ENCODE peak calls at places on chromosomes 1 and 21, in five cellular contexts. P, T, H, N and W are unnamed samples.

GRCh38 chr21:35614412-35614901 is 445.9 kb downstream of the SETD4 start:
- DNase-seq in N (peak; percentile 37), T (no peak), H (no peak), P (no peak), W (no peak)

GRCh38 chr21:15631342-15631741 is 98.4 kb upstream of the USP25 start:
- DNase-seq in P (no peak), N (peak; percentile 38), H (peak; percentile 86), T (no peak), W (no peak)

GRCh38 chr1:173920868-173921267 is 3.7 kb upstream of the SERPINC1 start:
- DNase-seq in P (no peak), T (no peak), H (no peak), N (no peak), W (no peak)

GRCh38 chr1:161230762-161231161 is 4.9 kb downstream of the TOMM40L start:
- DNase-seq in H (no peak), P (no peak), T (no peak), N (no peak), W (no peak)

GRCh38 chr1:215599418-215599817 is 32.3 kb downstream of the KCTD3 start:
- DNase-seq in H (no peak), N (no peak), P (no peak), T (no peak), W (no peak)

GRCh38 chr21:27149034-27149433 is 182.1 kb upstream of the ADAMTS5 start:
- DNase-seq in N (no peak), H (peak; percentile 60), P (no peak), T (no peak), W (no peak)

GRCh38 chr1:43272576-43273571 is 3.1 kb downstream of the TMEM125 start:
- DNase-seq in H (no peak), P (peak; percentile 49), T (no peak), N (no peak), W (no peak)

GRCh38 chr1:201904579-201904978 is 15.9 kb downstream of the SHISA4 start:
- DNase-seq in T (no peak), N (peak; percentile 81), H (peak; percentile 73), P (no peak), W (no peak)

GRCh38 chr1:227905573-227906487 is 41.9 kb downstream of the WNT9A start:
- DNase-seq in N (no peak), T (peak; percentile 10), H (no peak), P (no peak), W (no peak)

GRCh38 chr1:206470692-206471414 is 577 bp downstream of the IKBKE start:
- DNase-seq in P (peak; percentile 66), T (no peak), N (peak; percentile 72), H (no peak), W (no peak)

DNA sequence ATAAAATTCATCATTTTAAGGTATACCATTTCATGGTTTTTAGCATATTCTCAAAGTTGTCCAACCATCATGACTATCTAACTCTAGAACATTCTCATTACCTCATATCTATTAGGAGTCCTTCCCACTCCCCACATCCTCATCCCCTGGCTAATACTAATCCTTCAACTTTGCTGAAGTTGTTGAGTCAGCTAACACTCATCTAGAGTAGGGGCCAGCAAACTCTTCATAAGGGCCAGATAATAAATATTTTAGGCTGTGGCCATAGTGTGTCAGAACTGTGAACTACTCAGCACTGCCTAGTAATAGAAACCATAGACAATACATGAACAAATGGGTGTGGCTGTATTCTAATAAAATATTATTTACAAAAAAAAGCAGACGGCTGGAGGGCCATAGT is 43.0 kb downstream of the TOR3A start:
- DNase-seq in P (no peak), H (no peak), N (no peak), T (no peak), W (no peak)
- TF ChIP-seq CTCF in P (no peak), H (no peak), N (no peak), T (no peak), W (no peak)

GRCh38 chr1:6168947-6169586 is 11.1 kb downstream of the CHD5 start:
- DNase-seq in N (no peak), T (no peak), H (no peak), P (no peak), W (no peak)
- H3K4me3 ChIP-seq in N (no peak overlapping the region), T (no peak overlapping the region), H (no peak overlapping the region), P (no peak overlapping the region), W (no peak overlapping the region)

GRCh38 chr1:200039849-200040479 is 12.5 kb downstream of the NR5A2 start:
- DNase-seq in H (no peak), P (no peak), N (peak; percentile 52), T (no peak), W (no peak)
- H3K27me3 ChIP-seq in H (peaks cover 65% of the 10 kb centered on the region), P (peaks cover 98% of the 10 kb centered on the region), N (peaks cover 98% of the 10 kb centered on the region), T (peaks cover 100% of the 10 kb centered on the region), W (peaks cover 11% of the 10 kb centered on the region)

DNA sequence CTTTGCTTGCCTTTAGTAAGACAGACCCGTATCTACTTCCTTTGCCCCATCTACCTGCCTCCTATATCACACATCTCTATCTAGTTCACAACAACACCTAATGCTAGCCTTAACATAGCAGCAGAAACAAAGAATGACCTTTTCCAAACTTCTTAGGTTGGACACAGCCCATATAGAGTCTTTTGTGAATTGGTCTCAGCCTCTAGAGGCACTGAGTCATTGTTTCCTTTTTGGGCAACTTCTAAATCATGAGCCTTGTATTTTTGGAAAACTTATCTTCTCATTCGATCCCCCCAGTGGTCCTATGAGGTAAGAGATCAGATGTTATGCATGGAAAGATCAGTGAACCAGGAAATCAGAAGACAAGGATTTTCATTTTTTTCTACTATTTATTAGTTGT is 679.4 kb upstream of the USP24 start:
- DNase-seq in T (no peak), P (no peak), N (peak; percentile 4), H (no peak), W (no peak)
- TF ChIP-seq CTCF in T (no peak), P (no peak), N (no peak), H (no peak), W (no peak)

GRCh38 chr21:42347601-42348327 is 3.0 kb downstream of the TFF2 start:
- DNase-seq in H (no peak), T (no peak), P (peak; percentile 35), N (no peak), W (no peak)
- H3K4me3 ChIP-seq in H (no peak overlapping the region), T (no peak overlapping the region), P (no peak overlapping the region), N (no peak overlapping the region), W (no peak overlapping the region)

GRCh38 chr1:110556471-110556807 is 37.5 kb upstream of the KCNA10 start:
- DNase-seq in N (no peak), P (no peak), H (no peak), T (peak; percentile 23), W (no peak)
- H3K27me3 ChIP-seq in N (peaks cover 20% of the 10 kb centered on the region), P (peaks cover 18% of the 10 kb centered on the region), H (peaks cover 17% of the 10 kb centered on the region), T (peaks cover 37% of the 10 kb centered on the region), W (peaks cover 3% of the 10 kb centered on the region)

GRCh38 chr1:188778578-188778977 is 1699.1 kb downstream of the BRINP3 start:
- DNase-seq in N (peak; percentile 53), T (no peak), P (no peak), H (no peak), W (no peak)

DNA sequence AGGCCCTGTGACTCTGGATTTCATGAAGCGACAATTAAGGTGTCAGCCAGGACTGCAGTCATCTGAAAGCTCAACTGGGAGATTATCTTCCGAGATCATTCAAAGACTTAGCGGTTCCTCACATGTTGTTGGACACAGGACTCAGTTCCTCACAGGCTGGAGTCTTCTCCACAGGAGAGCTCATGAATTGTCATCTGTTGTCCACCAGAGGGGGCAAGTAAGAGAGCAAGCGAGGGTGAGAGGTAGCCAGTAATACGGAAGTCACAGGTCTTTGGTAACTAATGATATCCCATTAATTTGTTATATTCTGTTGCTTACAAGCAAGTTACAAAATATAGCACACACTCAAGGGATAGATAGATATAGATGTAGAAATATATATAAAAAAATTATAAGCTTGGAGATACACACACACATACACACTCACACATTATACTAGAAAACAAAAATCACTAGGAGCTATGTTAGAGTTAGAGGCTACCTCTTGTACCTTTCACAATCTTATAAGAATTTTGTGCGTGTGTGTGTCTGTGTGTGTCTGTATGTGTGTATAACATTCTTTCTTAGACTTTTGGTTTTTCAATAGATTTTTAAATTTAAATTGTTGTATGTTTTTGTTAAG is 1695.3 kb downstream of the BRINP3 start:
- DNase-seq in T (no peak), N (peak; percentile 31), P (no peak), H (no peak), W (no peak)
- TF ChIP-seq CTCF in T (peak; percentile 26), N (peak; percentile 44), P (peak; percentile 45), H (peak; percentile 2), W (peak; percentile 45)

GRCh38 chr1:204406621-204407020 is 5.0 kb downstream of the PPP1R15B start:
- DNase-seq in T (no peak), N (no peak), H (no peak), P (no peak), W (no peak)

GRCh38 chr1:204404629-204405028 is 7.0 kb downstream of the PPP1R15B start:
- DNase-seq in N (no peak), P (no peak), H (no peak), T (no peak), W (no peak)

GRCh38 chr1:204407314-204407971 is 4.2 kb downstream of the PPP1R15B start:
- DNase-seq in P (no peak), H (no peak), N (no peak), T (no peak), W (no peak)

GRCh38 chr1:204408074-204408507 is 3.5 kb downstream of the PPP1R15B start:
- DNase-seq in T (peak; percentile 56), N (peak; percentile 67), H (no peak), P (peak; percentile 76), W (no peak)

GRCh38 chr1:204405988-204406387 is 5.6 kb downstream of the PPP1R15B start:
- DNase-seq in H (no peak), T (no peak), P (no peak), N (no peak), W (no peak)
- H3K4me3 ChIP-seq in H (peak overlapping the region; percentile 4), T (peak overlapping the region; percentile 90), P (peak overlapping the region; percentile 90), N (no peak overlapping the region), W (peak overlapping the region; percentile 97)

DNA sequence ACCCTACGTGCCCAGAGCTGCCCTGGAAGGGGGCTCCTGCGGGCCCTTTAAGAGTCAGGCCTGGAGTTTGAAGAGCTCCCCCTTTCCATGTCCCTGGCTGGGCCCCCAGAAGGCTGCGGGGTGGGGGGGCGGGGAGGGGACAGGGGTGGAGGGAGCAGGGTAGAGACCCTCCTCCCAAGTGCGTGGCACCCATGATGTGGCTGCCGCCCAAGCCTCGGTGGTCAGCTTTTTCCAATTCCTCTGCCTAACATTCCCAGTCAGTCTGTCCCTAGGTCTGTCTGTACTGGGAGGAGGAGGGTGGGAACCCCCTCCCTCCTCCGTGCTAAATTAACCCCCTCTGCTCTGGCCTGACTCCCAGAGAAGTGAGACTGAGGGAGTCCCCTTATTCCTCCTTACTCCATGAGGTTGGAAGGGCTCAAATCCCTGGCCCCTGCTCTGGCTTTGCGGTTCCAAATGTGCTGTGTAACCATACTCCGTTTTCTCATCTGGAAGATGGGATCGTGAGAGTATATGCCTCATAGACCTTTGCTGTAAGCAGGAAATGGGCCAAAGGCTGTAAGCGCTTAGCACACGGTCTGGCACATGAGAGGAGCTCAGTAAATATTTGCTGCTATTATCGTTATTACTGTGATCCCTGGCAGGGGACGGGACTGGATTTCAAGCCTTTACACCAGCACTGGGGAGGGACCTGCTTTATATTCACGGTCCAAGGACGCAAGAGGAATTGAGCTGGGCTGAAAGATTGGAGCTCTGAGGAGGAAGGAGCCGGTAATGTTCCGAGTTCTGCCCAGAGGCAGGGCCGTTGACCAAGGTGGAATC is 653 bp upstream of the COL16A1 start:
- DNase-seq in P (no peak), N (no peak), T (no peak), H (no peak), W (no peak)
- H3K27me3 ChIP-seq in P (peaks cover 11% of the 10 kb centered on the region), N (peaks cover 3% of the 10 kb centered on the region), T (peaks cover 7% of the 10 kb centered on the region), H (no peaks in the 10 kb centered on the region), W (peaks cover 2% of the 10 kb centered on the region)

GRCh38 chr1:71170925-71171324 is 90.1 kb upstream of the ZRANB2 start:
- DNase-seq in T (no peak), P (no peak), N (no peak), H (no peak), W (no peak)
- TF ChIP-seq CTCF in T (no peak), P (no peak), N (no peak), H (no peak), W (no peak)